ENCODE peak calls at places on chromosomes 16 and 17, in seven cellular contexts. Q is ascending aorta, R is PC-3, L is psoas muscle, O is Panc1, H is gastrocnemius medialis, C is adrenal gland. J is an unnamed sample. For H3K4me1, the result is how much of the 10 kb centered on the place peaks cover.

GRCh38 chr16:89687092-89687940 is 827 bp downstream of the CDK10 start:
- DNase-seq in Q (no peak), O (no peak), H (no peak), C (no peak), R (peak), L (no peak), J (no peak)

GRCh38 chr17:70041575-70041974 is 33.5 kb upstream of the KCNJ16 start:
- DNase-seq in O (no peak), L (no peak), R (no peak), H (no peak), Q (no peak), C (no peak), J (no peak)

GRCh38 chr16:51641191-51641765 is 490.2 kb upstream of the SALL1 start:
- DNase-seq in R (no peak), O (no peak), Q (no peak), H (no peak), C (no peak), L (no peak), J (no peak)

GRCh38 chr16:14475370-14476139 is 154.5 kb downstream of the PARN start:
- DNase-seq in O (peak), L (no peak), H (no peak), Q (no peak), R (peak), C (no peak), J (no peak)

GRCh38 chr16:4169415-4169814 is 53.2 kb upstream of the ADCY9 start:
- DNase-seq in L (no peak), R (no peak), O (no peak), C (no peak), H (no peak), Q (no peak), J (no peak)

GRCh38 chr17:50534222-50534978 is 1.9 kb downstream of the EPN3 start:
- DNase-seq in Q (no peak), H (no peak), L (no peak), R (peak), C (peak), O (no peak), J (no peak)

GRCh38 chr16:85002643-85003042 is 8.7 kb downstream of the ZDHHC7 start:
- DNase-seq in C (no peak), R (no peak), O (no peak), Q (no peak), L (no peak), H (no peak), J (peak)

GRCh38 chr17:2230877-2231276 is 72.7 kb downstream of the SMG6 start:
- DNase-seq in O (no peak), C (no peak), H (no peak), R (no peak), Q (no peak), L (no peak), J (no peak)

GRCh38 chr16:4966736-4967453 is 8.8 kb downstream of the SEC14L5 start:
- DNase-seq in R (peak), Q (no peak), C (no peak), O (no peak), L (no peak), H (no peak), J (no peak)

GRCh38 chr16:86524029-86524428 is 13.7 kb downstream of the FOXF1 start:
- DNase-seq in O (no peak), R (no peak), H (no peak), L (no peak), C (no peak), Q (no peak), J (peak)

GRCh38 chr16:49866533-49867155 is 10.7 kb upstream of the ZNF423 start:
- DNase-seq in L (no peak), R (no peak), C (no peak), O (no peak), Q (no peak), H (no peak), J (no peak)

GRCh38 chr16:58462089-58462488 is 37.9 kb upstream of the NDRG4 start:
- DNase-seq in Q (no peak), C (no peak), H (no peak), O (no peak), L (no peak), R (no peak), J (no peak)

GRCh38 chr16:81505011-81505660 is 60.5 kb downstream of the CMIP start:
- DNase-seq in O (no peak), C (no peak), L (no peak), Q (peak), H (no peak), R (no peak), J (no peak)

GRCh38 chr17:17088104-17088485 is 45.8 kb downstream of the MPRIP start:
- DNase-seq in C (no peak), H (no peak), O (no peak), R (no peak), Q (no peak), L (no peak), J (no peak)

GRCh38 chr16:79864032-79864780 is 263.7 kb upstream of the MAF start:
- DNase-seq in H (no peak), C (no peak), Q (no peak), L (no peak), O (no peak), R (no peak), J (no peak)

GRCh38 chr16:67613808-67614207 is 31.1 kb upstream of the CARMIL2 start:
- DNase-seq in Q (no peak), O (no peak), L (no peak), H (no peak), C (no peak), R (peak), J (no peak)

GRCh38 chr16:68417711-68418301 is 30.5 kb downstream of the SMPD3 start:
- DNase-seq in Q (no peak), C (no peak), H (no peak), L (no peak), O (no peak), R (peak), J (no peak)

GRCh38 chr17:50043290-50044148 is 12.4 kb upstream of the ITGA3 start:
- DNase-seq in O (no peak), H (no peak), Q (no peak), R (peak), L (peak), C (no peak), J (peak)

GRCh38 chr16:66934138-66934838 is at the start of gene CIAO2B:
- DNase-seq in O (no peak), C (peak), H (peak), Q (peak), L (peak), R (peak), J (peak)

GRCh38 chr16:1502092-1503004 is 9.2 kb downstream of the TELO2 start:
- DNase-seq in C (no peak), L (peak), R (no peak), O (no peak), H (no peak), Q (no peak), J (no peak)

GRCh38 chr16:69378760-69379159 is 7.0 kb downstream of the TERF2 start:
- DNase-seq in C (no peak), R (no peak), O (no peak), Q (no peak), H (no peak), L (no peak), J (no peak)

GRCh38 chr16:85785927-85786326 is 13.4 kb downstream of the EMC8 start:
- DNase-seq in L (no peak), O (no peak), H (no peak), C (no peak), Q (no peak), R (no peak), J (no peak)

GRCh38 chr16:67399218-67399733 is 6.0 kb upstream of the TPPP3 start:
- DNase-seq in Q (no peak), R (peak), C (no peak), H (no peak), O (no peak), L (peak), J (no peak)

GRCh38 chr17:66292351-66292750 is 10.1 kb upstream of the PRKCA start:
- DNase-seq in O (no peak), L (no peak), R (no peak), Q (no peak), C (no peak), H (no peak), J (no peak)

DNA sequence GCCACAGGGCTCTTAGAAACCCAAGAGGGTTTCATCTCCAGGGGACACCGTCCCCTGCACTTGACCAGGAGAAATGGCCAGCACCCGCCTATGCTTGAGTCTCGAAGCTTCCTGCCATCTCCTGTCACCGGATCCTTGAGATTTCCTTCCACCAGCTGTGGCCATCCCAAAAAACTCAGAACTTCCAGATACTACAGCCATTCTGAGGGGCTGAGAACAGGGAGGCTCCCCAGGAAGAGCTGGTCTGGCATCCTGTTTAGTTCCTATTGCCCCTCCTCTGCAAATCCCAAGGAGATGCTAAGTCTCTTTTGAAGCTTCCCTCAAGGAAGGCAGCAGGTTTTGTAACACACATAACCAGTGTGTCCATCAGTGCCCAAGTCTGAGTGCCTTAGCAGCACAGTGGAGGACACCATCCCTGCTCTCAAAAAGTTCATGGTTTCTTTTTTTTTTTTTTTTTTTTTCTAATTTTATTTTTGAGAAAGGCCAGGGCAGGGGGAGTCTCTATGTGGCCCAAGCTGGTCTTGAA is 2.0 kb downstream of the UBALD2 start:
- DNase-seq in L (no peak), R (no peak), C (no peak), H (no peak), Q (no peak), O (no peak), J (no peak)
- H3K4me1 ChIP-seq in L (half or more), R (under half), C (under half), H (half or more), Q (under half), O (half or more), J (half or more)

GRCh38 chr17:7437369-7437863 is 1.9 kb upstream of the FGF11 start:
- DNase-seq in L (no peak), Q (no peak), O (no peak), H (no peak), C (no peak), R (no peak), J (no peak)

GRCh38 chr17:7438050-7438614 is 1.2 kb upstream of the FGF11 start:
- DNase-seq in O (no peak), C (peak), R (no peak), H (peak), Q (no peak), L (peak), J (peak)

GRCh38 chr17:7439462-7440112 is at the start of gene FGF11:
- DNase-seq in L (no peak), H (no peak), O (no peak), R (no peak), Q (no peak), C (no peak), J (no peak)

GRCh38 chr17:7440113-7440822 is 956 bp downstream of the FGF11 start:
- DNase-seq in C (peak), O (no peak), Q (no peak), H (peak), R (peak), L (peak), J (peak)

DNA sequence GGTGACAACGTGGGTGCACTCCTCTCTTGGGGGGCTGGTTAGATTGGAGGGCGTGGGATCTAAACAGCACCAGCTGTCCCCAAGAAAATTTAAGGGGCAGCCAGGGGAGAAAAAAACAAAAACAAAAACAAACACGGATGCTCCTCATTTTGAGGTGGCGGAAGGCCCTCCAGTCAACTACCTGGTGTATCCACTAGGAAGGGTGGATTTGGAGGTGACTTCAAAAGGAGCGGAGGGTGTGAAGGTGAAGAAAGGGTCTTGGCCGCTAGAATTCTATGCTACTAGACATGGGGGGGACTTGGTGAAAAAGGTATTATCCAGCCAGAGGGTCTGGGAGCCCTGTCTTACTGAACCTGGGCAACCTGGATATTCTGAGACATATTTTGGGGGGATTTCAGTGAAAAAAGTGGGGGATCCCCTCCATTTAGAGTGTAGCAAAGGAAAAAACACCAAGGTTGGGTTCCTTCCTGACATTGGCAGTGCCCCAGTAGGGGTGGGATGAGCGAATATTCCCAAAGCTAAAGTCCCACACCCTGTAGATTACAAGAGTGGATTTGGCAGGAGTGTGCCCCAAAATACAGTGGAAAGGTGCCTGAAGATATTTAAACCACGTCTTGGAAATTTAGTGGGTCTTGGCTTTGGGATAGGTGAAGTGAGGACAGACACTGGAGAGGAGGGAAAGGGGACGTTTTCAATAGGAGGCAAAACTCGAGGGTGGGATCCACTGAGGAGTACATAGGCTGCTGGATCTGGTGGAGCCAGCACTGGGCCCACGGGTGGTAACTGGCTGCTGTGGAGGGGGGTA is 454 bp upstream of the FGF11 start:
- DNase-seq in C (no peak), Q (no peak), L (no peak), H (no peak), R (no peak), O (no peak), J (no peak)
- H3K4me3 ChIP-seq in C (peak), Q (peak), L (peak), H (peak), R (no peak), O (peak), J (peak)

DNA sequence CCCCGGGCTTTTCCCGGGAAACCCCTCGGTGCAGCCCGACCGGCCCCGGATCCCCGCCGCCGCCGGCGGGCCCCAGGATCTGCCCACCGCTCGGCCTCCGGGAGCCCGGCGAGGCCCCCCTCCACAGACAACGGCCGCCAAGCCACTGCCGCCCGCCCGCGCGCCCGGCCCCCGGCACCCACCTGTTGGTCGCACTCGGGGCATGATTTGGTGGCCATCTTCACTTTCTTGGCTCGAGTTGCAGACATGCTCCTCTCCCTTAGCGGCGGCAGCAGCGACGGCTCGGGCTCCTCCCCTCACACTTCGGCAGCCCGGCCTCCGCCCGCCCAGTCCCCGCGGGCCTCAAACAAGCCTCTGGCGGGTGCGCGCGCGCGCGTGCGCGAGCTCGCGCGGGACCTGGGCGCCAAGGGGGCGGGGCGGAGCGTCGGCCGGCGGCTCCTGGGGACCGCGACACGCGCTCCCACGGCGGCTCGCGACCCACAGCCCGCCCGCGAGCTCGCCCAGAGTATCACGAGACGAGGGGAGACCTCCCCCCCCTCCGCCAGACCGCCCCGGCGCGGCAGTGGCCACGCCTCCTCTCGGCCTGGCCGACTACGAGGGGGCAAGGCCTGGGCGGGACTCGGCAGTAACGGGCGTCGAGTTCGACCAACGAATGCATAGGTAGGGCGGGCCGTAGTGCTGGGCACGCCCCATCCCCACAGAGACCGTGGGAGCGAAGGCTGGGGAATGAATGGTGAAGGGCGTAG is at the start of gene C16orf87:
- DNase-seq in L (peak), R (peak), H (peak), O (no peak), C (peak), Q (peak), J (peak)
- H3K4me1 ChIP-seq in L (under half), R (under half), H (under half), O (under half), C (under half), Q (under half), J (under half)

GRCh38 chr17:68011199-68011665 is 15.0 kb upstream of the C17orf58 start:
- DNase-seq in L (peak), O (no peak), R (peak), C (peak), Q (no peak), H (no peak), J (peak)
- H3K4me3 ChIP-seq in L (no peak), O (peak), R (peak), C (no peak), Q (no peak), H (no peak), J (no peak)

GRCh38 chr17:14149751-14150150 is 80.4 kb downstream of the COX10 start:
- DNase-seq in H (no peak), Q (no peak), O (no peak), L (no peak), C (no peak), R (peak), J (no peak)
- H3K4me1 ChIP-seq in H (under half), Q (under half), O (under half), L (under half), C (under half), R (under half), J (under half)

GRCh38 chr17:7279453-7279852 is 2.1 kb upstream of the SLC2A4 start:
- DNase-seq in R (no peak), H (no peak), L (no peak), O (no peak), C (no peak), Q (no peak), J (no peak)

GRCh38 chr17:7281953-7282751 is 634 bp downstream of the SLC2A4 start:
- DNase-seq in R (no peak), O (no peak), C (peak), L (peak), Q (no peak), H (peak), J (peak)

GRCh38 chr17:7282752-7283321 is 1.3 kb downstream of the SLC2A4 start:
- DNase-seq in C (no peak), L (no peak), R (no peak), Q (no peak), H (peak), O (no peak), J (no peak)

GRCh38 chr17:7280519-7281073 is 922 bp upstream of the SLC2A4 start:
- DNase-seq in H (peak), O (peak), L (peak), C (peak), Q (no peak), R (peak), J (peak)

GRCh38 chr17:7281074-7281952 is at the start of gene SLC2A4:
- DNase-seq in O (peak), L (peak), R (peak), H (peak), C (peak), Q (peak), J (peak)
- H3K4me3 ChIP-seq in O (peak), L (peak), R (peak), H (peak), C (peak), Q (peak), J (peak)

GRCh38 chr17:78498848-78499247 is 78.3 kb downstream of the DNAH17 start:
- DNase-seq in Q (no peak), H (no peak), O (no peak), C (no peak), R (no peak), L (no peak), J (no peak)
- H3K4me1 ChIP-seq in Q (under half), H (under half), O (under half), C (under half), R (under half), L (under half), J (under half)